ENCODE peak calls at places on chromosomes 11 and 22, in ten cellular contexts. P, S, U, F, X, H, J, B, R and O are unnamed samples.

GRCh38 chr22:37219534-37219933 is 7.3 kb upstream of the SSTR3 start:
- DNase-seq in P (no peak), S (no peak), U (no peak), F (no peak), X (no peak), H (no peak), J (no peak), B (no peak), R (no peak), O (no peak)

GRCh38 chr11:13836666-13837065 is 125.9 kb upstream of the SPON1 start:
- DNase-seq in P (no peak), S (no peak), U (no peak), F (no peak), X (no peak), H (no peak), J (no peak), B (no peak), R (no peak), O (no peak)

GRCh38 chr11:7688238-7688826 is 15.0 kb upstream of the CYB5R2 start:
- DNase-seq in P (no peak), S (no peak), U (peak), F (no peak), X (no peak), H (peak), J (no peak), B (peak), R (peak), O (peak)

GRCh38 chr22:30998329-30998728 is 29.3 kb downstream of the TUG1 start:
- DNase-seq in P (no peak), S (no peak), U (no peak), F (no peak), X (no peak), H (no peak), J (no peak), B (no peak), R (no peak), O (no peak)

GRCh38 chr11:34586655-34587281 is 34.1 kb upstream of the EHF start:
- DNase-seq in P (no peak), S (no peak), U (no peak), F (no peak), X (no peak), H (no peak), J (no peak), B (no peak), R (no peak), O (no peak)

GRCh38 chr11:45457649-45458048 is 171.5 kb upstream of the SYT13 start:
- DNase-seq in P (no peak), S (peak), U (peak), F (no peak), X (no peak), H (peak), J (peak), B (peak), R (no peak), O (no peak)

GRCh38 chr11:102256251-102256650 is 61.0 kb upstream of the BIRC3 start:
- DNase-seq in P (no peak), S (no peak), U (peak), F (no peak), X (no peak), H (peak), J (peak), B (peak), R (no peak), O (no peak)

GRCh38 chr11:102813484-102813883 is 15.5 kb upstream of the MMP1 start:
- DNase-seq in P (no peak), S (no peak), U (no peak), F (no peak), X (no peak), H (no peak), J (no peak), B (no peak), R (no peak), O (no peak)

GRCh38 chr11:88320149-88320559 is 17.4 kb downstream of the CTSC start:
- DNase-seq in P (no peak), S (no peak), U (peak), F (no peak), X (no peak), H (peak), J (peak), B (peak), R (no peak), O (peak)

GRCh38 chr22:47837703-47838102 is 1075.3 kb downstream of the TBC1D22A start:
- DNase-seq in P (no peak), S (no peak), U (peak), F (no peak), X (peak), H (peak), J (no peak), B (no peak), R (peak), O (peak)

GRCh38 chr22:31095637-31096249 is 11.6 kb downstream of the SELENOM start:
- DNase-seq in P (no peak), S (no peak), U (no peak), F (no peak), X (no peak), H (no peak), J (no peak), B (no peak), R (no peak), O (no peak)

GRCh38 chr11:19828382-19829108 is 115.9 kb downstream of the NAV2 start:
- DNase-seq in P (no peak), S (no peak), U (peak), F (no peak), X (no peak), H (no peak), J (no peak), B (no peak), R (no peak), O (no peak)